ENCODE peak calls at places on chromosome 12, in six cellular contexts. X is A549, P is GM12878, J is H1, C is K562, S is HepG2. I is an unnamed sample.

GRCh38 chr12:16613199-16613598 is 7.2 kb upstream of the LMO3 start:
- DNase-seq in X (no peak), P (no peak), J (no peak), C (no peak), S (no peak), I (no peak)

GRCh38 chr12:123532808-123533649 is 490 bp downstream of the RILPL1 start:
- DNase-seq in X (peak), P (no peak), J (peak), C (peak), S (peak), I (no peak)

GRCh38 chr12:100573499-100574261 is at the start of gene GAS2L3:
- DNase-seq in X (peak), P (no peak), J (peak), C (peak), S (peak), I (peak)

GRCh38 chr12:46303039-46303666 is 34.3 kb upstream of the SLC38A1 start:
- DNase-seq in X (no peak), P (peak), J (no peak), C (peak), S (peak), I (peak)

GRCh38 chr12:127957001-127957660 is 309.8 kb upstream of the TMEM132C start:
- DNase-seq in X (no peak), P (no peak), J (no peak), C (no peak), S (no peak), I (no peak)

GRCh38 chr12:58425481-58426392 is 484.4 kb downstream of the ATP23 start:
- DNase-seq in X (peak), P (peak), J (no peak), C (no peak), S (peak), I (no peak)

GRCh38 chr12:65868133-65868705 is 43.9 kb downstream of the HMGA2 start:
- DNase-seq in X (no peak), P (no peak), J (no peak), C (no peak), S (no peak), I (no peak)

GRCh38 chr12:29286081-29286800 is 94.7 kb downstream of the ERGIC2 start:
- DNase-seq in X (no peak), P (no peak), J (no peak), C (no peak), S (no peak), I (peak)

GRCh38 chr12:115137812-115138521 is 454.0 kb upstream of the TBX3 start:
- DNase-seq in X (no peak), P (no peak), J (no peak), C (peak), S (no peak), I (no peak)

GRCh38 chr12:57111046-57111698 is at the start of gene STAT6:
- DNase-seq in X (peak), P (no peak), J (no peak), C (peak), S (peak), I (no peak)

GRCh38 chr12:89721291-89721987 is 12.8 kb upstream of the ATP2B1 start:
- DNase-seq in X (no peak), P (peak), J (no peak), C (no peak), S (no peak), I (no peak)

GRCh38 chr12:632102-632696 is 31.0 kb downstream of the NINJ2 start:
- DNase-seq in X (peak), P (no peak), J (no peak), C (no peak), S (peak), I (no peak)

GRCh38 chr12:1706284-1707016 is 15.6 kb downstream of the ADIPOR2 start:
- DNase-seq in X (no peak), P (no peak), J (no peak), C (no peak), S (no peak), I (no peak)

GRCh38 chr12:23098110-23099049 is 473.4 kb downstream of the ETNK1 start:
- DNase-seq in X (no peak), P (no peak), J (no peak), C (no peak), S (no peak), I (peak)

GRCh38 chr12:73589220-73589619 is 948.4 kb upstream of the ATXN7L3B start:
- DNase-seq in X (no peak), P (no peak), J (no peak), C (no peak), S (no peak), I (no peak)

GRCh38 chr12:15227004-15227679 is 5.9 kb upstream of the RERG start:
- DNase-seq in X (peak), P (no peak), J (peak), C (peak), S (peak), I (peak)

GRCh38 chr12:46388427-46388992 is 15.9 kb upstream of the SLC38A2 start:
- DNase-seq in X (no peak), P (peak), J (no peak), C (no peak), S (no peak), I (no peak)

GRCh38 chr12:54981796-54982195 is 2.8 kb downstream of the TESPA1 start:
- DNase-seq in X (no peak), P (no peak), J (no peak), C (no peak), S (no peak), I (no peak)

GRCh38 chr12:121189061-121189886 is 20.7 kb upstream of the P2RX4 start:
- DNase-seq in X (no peak), P (no peak), J (no peak), C (peak), S (no peak), I (no peak)

GRCh38 chr12:77816196-77816595 is 14.5 kb upstream of the NAV3 start:
- DNase-seq in X (no peak), P (peak), J (no peak), C (no peak), S (no peak), I (no peak)

GRCh38 chr12:49959570-49960473 is 1.9 kb upstream of the AQP5 start:
- DNase-seq in X (peak), P (no peak), J (no peak), C (no peak), S (no peak), I (no peak)

GRCh38 chr12:113247123-113248045 is 26.1 kb downstream of the TPCN1 start:
- DNase-seq in X (no peak), P (no peak), J (no peak), C (no peak), S (no peak), I (peak)

GRCh38 chr12:92462049-92462448 is 240.7 kb upstream of the PLEKHG7 start:
- DNase-seq in X (no peak), P (peak), J (no peak), C (no peak), S (peak), I (no peak)

GRCh38 chr12:30797689-30798088 is 42.9 kb upstream of the CAPRIN2 start:
- DNase-seq in X (no peak), P (no peak), J (no peak), C (no peak), S (no peak), I (no peak)

GRCh38 chr12:92987362-92987761 is 58.3 kb upstream of the EEA1 start:
- DNase-seq in X (peak), P (no peak), J (no peak), C (peak), S (peak), I (peak)

GRCh38 chr12:121776190-121777098 is 17.0 kb downstream of the RHOF start:
- DNase-seq in X (peak), P (no peak), J (peak), C (peak), S (no peak), I (peak)

GRCh38 chr12:41213107-41213506 is 25.0 kb downstream of the PDZRN4 start:
- DNase-seq in X (no peak), P (no peak), J (no peak), C (no peak), S (no peak), I (no peak)

GRCh38 chr12:50788562-50788961 is 24.7 kb downstream of the ATF1 start:
- DNase-seq in X (no peak), P (no peak), J (peak), C (no peak), S (peak), I (no peak)

GRCh38 chr12:91958816-91959215 is 186.8 kb downstream of the BTG1 start:
- DNase-seq in X (no peak), P (no peak), J (no peak), C (no peak), S (no peak), I (no peak)

GRCh38 chr12:79844693-79845092 is 90.2 kb downstream of the PPP1R12A start:
- DNase-seq in X (peak), P (no peak), J (no peak), C (peak), S (peak), I (no peak)

GRCh38 chr12:131221061-131221945 is 267.6 kb downstream of the ADGRD1 start:
- DNase-seq in X (no peak), P (no peak), J (no peak), C (no peak), S (no peak), I (peak)

GRCh38 chr12:125861299-125862281 is 796.4 kb downstream of the AACS start:
- DNase-seq in X (no peak), P (no peak), J (no peak), C (peak), S (no peak), I (peak)

GRCh38 chr12:52351196-52352059 is 15.9 kb downstream of the KRT85 start:
- DNase-seq in X (no peak), P (no peak), J (no peak), C (no peak), S (no peak), I (no peak)

GRCh38 chr12:124804011-124804621 is 59.5 kb downstream of the SCARB1 start:
- DNase-seq in X (peak), P (no peak), J (peak), C (peak), S (peak), I (peak)

GRCh38 chr12:119659289-119659897 is 8.5 kb upstream of the PRKAB1 start:
- DNase-seq in X (peak), P (no peak), J (no peak), C (peak), S (peak), I (peak)

GRCh38 chr12:58529114-58529665 is 391.1 kb downstream of the LRIG3 start:
- DNase-seq in X (no peak), P (no peak), J (no peak), C (no peak), S (no peak), I (no peak)

GRCh38 chr12:124454352-124454725 is 113.1 kb downstream of the NCOR2 start:
- DNase-seq in X (no peak), P (no peak), J (no peak), C (no peak), S (no peak), I (no peak)

DNA sequence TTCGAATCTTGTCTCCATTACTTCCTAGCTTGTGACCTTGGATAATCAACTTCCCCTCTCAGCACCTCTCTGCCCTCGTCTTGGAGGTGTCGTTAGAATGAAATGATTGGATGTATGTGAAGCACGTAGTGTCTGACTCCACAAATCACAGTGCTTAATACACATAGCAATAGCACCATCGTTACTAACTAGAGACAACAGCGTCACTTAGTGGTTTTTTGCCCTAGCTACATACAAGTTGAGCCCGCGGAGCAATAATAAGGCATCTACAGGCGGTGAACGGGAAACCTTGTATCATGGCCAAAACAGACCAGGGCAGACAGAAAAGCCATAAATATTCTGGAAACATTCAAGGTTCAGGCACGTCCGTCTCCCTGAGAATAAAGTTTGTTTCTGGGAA is 154.9 kb downstream of the ASCL4 start:
- DNase-seq in X (peak), P (no peak), J (no peak), C (peak), S (peak), I (peak)
- TF ChIP-seq CHD2 in X (no peak), P (no peak), J (no peak), C (no peak), S (no peak), I (no peak)

DNA sequence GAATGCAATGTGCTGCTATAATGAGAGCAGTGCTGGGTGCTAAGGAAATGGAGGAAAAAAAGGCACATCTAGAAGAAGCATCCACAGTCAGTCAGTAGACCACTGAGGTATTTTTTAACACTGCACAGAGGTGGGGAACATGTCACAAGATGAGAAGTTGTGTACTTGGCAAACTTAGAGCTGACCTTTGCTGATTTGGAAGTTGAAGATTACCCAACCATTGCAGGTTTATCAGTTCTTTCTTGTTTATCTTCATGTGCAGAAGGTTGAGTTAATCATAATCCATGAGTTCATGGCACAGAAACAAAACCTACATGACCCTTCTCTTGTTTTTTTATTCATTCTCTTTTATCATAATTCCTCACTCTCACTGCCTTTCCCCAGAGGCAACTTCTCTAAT is 3.2 kb upstream of the PAH start:
- DNase-seq in X (no peak), P (no peak), J (no peak), C (no peak), S (peak), I (no peak)
- TF ChIP-seq CHD2 in X (no peak), P (no peak), J (no peak), C (no peak), S (no peak), I (no peak)

DNA sequence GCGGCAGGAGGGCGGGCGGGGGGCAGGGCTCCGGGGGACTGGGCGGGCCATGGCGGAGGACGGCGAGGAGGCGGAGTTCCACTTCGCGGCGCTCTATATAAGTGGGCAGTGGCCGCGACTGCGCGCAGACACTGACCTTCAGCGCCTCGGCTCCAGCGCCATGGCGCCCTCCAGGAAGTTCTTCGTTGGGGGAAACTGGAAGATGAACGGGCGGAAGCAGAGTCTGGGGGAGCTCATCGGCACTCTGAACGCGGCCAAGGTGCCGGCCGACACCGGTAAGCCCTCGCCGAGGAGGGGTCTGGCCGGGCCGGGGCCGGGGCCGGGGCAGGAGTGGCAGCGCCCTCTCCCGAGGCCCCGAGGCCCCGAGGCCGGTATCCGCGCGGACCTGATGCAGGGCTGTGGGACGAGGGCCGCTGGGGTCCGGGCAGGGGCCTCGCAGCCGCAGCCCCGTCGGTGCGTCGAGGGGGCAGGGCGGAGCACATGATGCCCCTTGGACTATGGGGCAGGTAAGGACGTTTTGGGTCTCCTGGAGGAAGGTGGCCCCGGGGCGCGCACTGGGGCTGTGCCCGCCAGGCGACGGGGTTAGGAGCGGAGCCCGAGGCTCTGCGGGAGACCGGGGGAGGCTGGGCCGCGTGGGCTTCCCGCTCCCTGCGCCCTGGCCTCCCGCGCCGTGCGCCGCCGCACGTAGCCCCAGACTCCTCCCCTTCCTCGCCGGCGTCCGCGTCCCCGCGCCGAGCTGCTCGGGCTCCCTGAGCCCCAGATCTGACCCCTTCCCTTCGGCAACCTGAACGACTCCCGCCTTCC is at the start of gene TPI1:
- DNase-seq in X (peak), P (peak), J (peak), C (peak), S (peak), I (peak)
- TF ChIP-seq CHD2 in X (no peak), P (no peak), J (no peak), C (no peak), S (no peak), I (no peak)

GRCh38 chr12:111841236-111841749 is 735 bp upstream of the MAPKAPK5 start:
- DNase-seq in X (no peak), P (no peak), J (no peak), C (no peak), S (no peak), I (peak)
- TF ChIP-seq CHD2 in X (no peak), P (no peak), J (no peak), C (no peak), S (no peak), I (no peak)

GRCh38 chr12:19070341-19070740 is 59.2 kb upstream of the PLEKHA5 start:
- DNase-seq in X (no peak), P (no peak), J (no peak), C (no peak), S (no peak), I (no peak)
- TF ChIP-seq CHD2 in X (no peak), P (no peak), J (no peak), C (no peak), S (no peak), I (no peak)

GRCh38 chr12:4277205-4277543 is 3.6 kb downstream of the CCND2 start:
- DNase-seq in X (no peak), P (no peak), J (no peak), C (no peak), S (no peak), I (no peak)
- TF ChIP-seq CHD2 in X (no peak), P (no peak), J (no peak), C (no peak), S (no peak), I (no peak)

GRCh38 chr12:10069099-10069498 is 29.7 kb downstream of the CLEC1A start:
- DNase-seq in X (no peak), P (no peak), J (no peak), C (no peak), S (no peak), I (no peak)
- TF ChIP-seq CHD2 in X (no peak), P (no peak), J (no peak), C (no peak), S (no peak), I (no peak)

GRCh38 chr12:106119301-106119700 is 19.5 kb downstream of the NUAK1 start:
- DNase-seq in X (no peak), P (no peak), J (no peak), C (no peak), S (no peak), I (no peak)
- TF ChIP-seq CHD2 in X (no peak), P (no peak), J (no peak), C (no peak), S (no peak), I (no peak)

I was measured in SK-N-SH.